ENCODE peak calls at places on chromosomes 1 and 21, in ten cellular contexts. D is H54, S is endodermal cell, N is caudate nucleus, W is suprapubic skin, L is Ammon's horn, G is HCT116, Q is heart left ventricle, V is cerebellar cortex, O is DMS153. P is an unnamed sample.

GRCh38 chr1:220886470-220887201 is 7.4 kb downstream of the HLX start:
- DNase-seq in Q (no peak), L (no peak), W (no peak), G (no peak), N (no peak), O (no peak), S (no peak), V (no peak), D (no peak), P (no peak)

GRCh38 chr1:55474168-55474786 is 259.1 kb upstream of the USP24 start:
- DNase-seq in O (no peak), L (no peak), V (no peak), G (no peak), W (no peak), S (no peak), D (no peak), Q (no peak), N (no peak), P (no peak)

GRCh38 chr1:191707288-191707687 is 451.0 kb upstream of the RGS18 start:
- DNase-seq in D (no peak), L (no peak), Q (no peak), O (no peak), N (no peak), G (no peak), V (no peak), S (no peak), W (no peak), P (no peak)

GRCh38 chr1:12602633-12603024 is 15.4 kb downstream of the DHRS3 start:
- DNase-seq in O (no peak), V (no peak), S (no peak), W (no peak), G (no peak), Q (no peak), D (no peak), L (no peak), N (no peak), P (no peak)

GRCh38 chr1:35560256-35561225 is 2.9 kb downstream of the NCDN start:
- DNase-seq in Q (peak; percentile 71), V (peak; percentile 77), N (peak; percentile 44), W (peak; percentile 79), S (no peak), D (no peak), G (no peak), O (no peak), L (peak; percentile 92), P (no peak)

GRCh38 chr1:59561782-59562181 is 253.0 kb upstream of the HOOK1 start:
- DNase-seq in O (no peak), S (no peak), Q (no peak), N (no peak), W (no peak), V (no peak), D (no peak), G (no peak), L (no peak), P (no peak)

GRCh38 chr1:19338323-19338762 is 26.2 kb downstream of the SLC66A1 start:
- DNase-seq in G (no peak), S (peak; percentile 94), N (no peak), Q (no peak), V (peak; percentile 34), W (no peak), D (no peak), L (peak; percentile 50), O (no peak), P (no peak)

GRCh38 chr1:19585507-19585906 is 58.6 kb upstream of the NBL1 start:
- DNase-seq in N (no peak), O (no peak), Q (no peak), D (no peak), S (no peak), W (no peak), G (no peak), L (no peak), V (no peak), P (no peak)

GRCh38 chr1:35530946-35531345 is 26.3 kb downstream of the KIAA0319L start:
- DNase-seq in Q (no peak), S (no peak), D (no peak), V (no peak), W (no peak), O (no peak), L (no peak), G (no peak), N (no peak), P (no peak)

GRCh38 chr1:94646151-94646643 is 104.6 kb upstream of the F3 start:
- DNase-seq in V (no peak), S (no peak), G (no peak), D (peak; percentile 41), N (no peak), O (no peak), L (no peak), Q (no peak), W (no peak), P (no peak)

GRCh38 chr1:38213720-38214367 is 167.3 kb upstream of the POU3F1 start:
- DNase-seq in O (peak; percentile 82), D (no peak), W (no peak), G (no peak), Q (no peak), V (no peak), N (no peak), L (no peak), S (no peak), P (no peak)

GRCh38 chr1:178953538-178954207 is 72.0 kb upstream of the FAM20B start:
- DNase-seq in L (no peak), G (no peak), Q (no peak), O (no peak), D (no peak), V (no peak), W (no peak), N (no peak), S (no peak), P (no peak)

GRCh38 chr1:163561570-163562295 is 240.0 kb downstream of the NUF2 start:
- DNase-seq in L (peak; percentile 33), V (peak; percentile 4), S (peak; percentile 79), D (no peak), Q (no peak), G (peak; percentile 1), O (peak; percentile 77), N (no peak), W (no peak), P (no peak)

GRCh38 chr1:24391882-24392603 is 21.5 kb downstream of the STPG1 start:
- DNase-seq in L (peak; percentile 77), Q (peak; percentile 63), S (peak; percentile 93), V (peak; percentile 80), O (peak; percentile 40), D (no peak), N (peak; percentile 25), G (no peak), W (peak; percentile 80), P (no peak)

GRCh38 chr21:31351438-31351837 is 7.4 kb upstream of the TIAM1 start:
- DNase-seq in L (no peak), O (no peak), S (no peak), W (no peak), Q (no peak), N (no peak), V (no peak), G (no peak), D (peak; percentile 78), P (no peak)

GRCh38 chr1:186330758-186331157 is 44.3 kb downstream of the TPR start:
- DNase-seq in N (no peak), L (no peak), G (peak; percentile 4), S (peak; percentile 53), V (no peak), O (no peak), W (no peak), Q (no peak), D (no peak), P (no peak)

GRCh38 chr1:227437495-227438008 is 119.3 kb upstream of the CDC42BPA start:
- DNase-seq in S (peak; percentile 47), D (peak; percentile 57), N (no peak), O (peak; percentile 64), G (peak; percentile 55), Q (no peak), L (peak; percentile 81), W (no peak), V (peak; percentile 58), P (no peak)

GRCh38 chr1:33045246-33045645 is 8.6 kb upstream of the AK2 start:
- DNase-seq in D (no peak), G (no peak), N (no peak), S (peak; percentile 50), Q (no peak), V (no peak), W (no peak), O (no peak), L (peak; percentile 40), P (no peak)

GRCh38 chr1:200248541-200248940 is 161.3 kb downstream of the ZNF281 start:
- DNase-seq in N (no peak), Q (no peak), W (no peak), G (no peak), S (no peak), V (no peak), L (no peak), D (no peak), O (peak; percentile 53), P (no peak)

GRCh38 chr1:69167876-69168275 is 399.8 kb upstream of the LRRC7 start:
- DNase-seq in L (no peak), W (no peak), Q (no peak), V (no peak), S (no peak), D (no peak), N (no peak), O (no peak), G (no peak), P (no peak)

GRCh38 chr1:204150702-204151561 is 912 bp downstream of the ETNK2 start:
- DNase-seq in N (no peak), S (peak; percentile 76), D (no peak), O (no peak), G (no peak), Q (no peak), W (no peak), V (no peak), L (no peak), P (no peak)

GRCh38 chr21:26441081-26441610 is 131.9 kb downstream of the CYYR1 start:
- DNase-seq in Q (no peak), G (no peak), W (no peak), D (no peak), O (no peak), N (no peak), S (no peak), V (no peak), L (no peak), P (no peak)

GRCh38 chr1:158999301-159000069 is 10.2 kb upstream of the IFI16 start:
- DNase-seq in D (no peak), Q (peak; percentile 88), N (peak; percentile 55), W (peak; percentile 94), L (peak; percentile 93), G (no peak), V (peak; percentile 32), O (peak; percentile 75), S (peak; percentile 94), P (peak; percentile 93)

GRCh38 chr1:47534417-47534816 is 96.6 kb downstream of the FOXD2 start:
- DNase-seq in N (no peak), O (no peak), S (no peak), V (no peak), L (no peak), G (no peak), Q (no peak), D (no peak), W (no peak), P (no peak)

GRCh38 chr1:228339766-228340685 is 66.6 kb downstream of the TRIM11 start:
- DNase-seq in W (no peak), O (no peak), G (no peak), Q (peak; percentile 5), L (no peak), S (peak; percentile 35), D (no peak), V (no peak), N (no peak), P (peak; percentile 60)

GRCh38 chr1:160046494-160047115 is 14.8 kb upstream of the PIGM start:
- DNase-seq in N (peak; percentile 89), W (no peak), O (no peak), G (no peak), D (peak; percentile 64), Q (peak; percentile 51), S (peak; percentile 92), V (peak; percentile 64), L (peak; percentile 94), P (peak; percentile 73)

GRCh38 chr21:30257773-30258172 is 25.0 kb downstream of the KRTAP24-1 start:
- DNase-seq in L (no peak), N (no peak), D (peak; percentile 2), V (no peak), W (no peak), S (peak; percentile 74), O (no peak), G (no peak), Q (no peak), P (no peak)

GRCh38 chr21:41164981-41165650 is 2.8 kb upstream of the BACE2 start:
- DNase-seq in G (no peak), N (no peak), O (peak; percentile 65), D (peak; percentile 60), L (no peak), W (no peak), Q (no peak), S (peak; percentile 26), V (no peak), P (no peak)